ENCODE peak calls at places on chromosomes 1 and 21, in nine cellular contexts. Q is endodermal cell, V is heart right ventricle, I is upper lobe of right lung, H is cardiac muscle cell, M is SJCRH30, L is astrocyte, F is lower lobe of right lung, D is neuronal stem cell. T is an unnamed sample. For H3K4me1, the result is how much of the 10 kb centered on the place peaks cover.

GRCh38 chr1:28871631-28872401 is 42.6 kb upstream of the EPB41 start:
- DNase-seq in D (no peak), I (no peak), M (no peak), V (no peak), L (no peak), Q (no peak), H (no peak), F (no peak), T (no peak)

GRCh38 chr1:43452789-43453441 is 816 bp downstream of the HYI start:
- DNase-seq in H (peak), F (no peak), V (no peak), Q (peak), I (no peak), M (no peak), L (peak), D (peak), T (peak)

GRCh38 chr1:21811875-21812305 is at the start of gene LDLRAD2:
- DNase-seq in F (no peak), I (no peak), Q (peak), H (peak), D (no peak), L (no peak), V (no peak), M (no peak), T (no peak)

GRCh38 chr21:16302851-16303282 is 573.1 kb downstream of the USP25 start:
- DNase-seq in Q (no peak), D (no peak), M (peak), F (no peak), I (no peak), V (peak), L (peak), H (peak), T (peak)

GRCh38 chr21:37072239-37072987 is 458 bp downstream of the PIGP start:
- DNase-seq in F (no peak), L (peak), H (no peak), V (peak), I (peak), Q (no peak), D (no peak), M (no peak), T (peak)

GRCh38 chr1:174448964-174449363 is 1.2 kb downstream of the GPR52 start:
- DNase-seq in Q (no peak), M (no peak), L (peak), H (peak), D (no peak), V (no peak), I (no peak), F (no peak), T (no peak)

GRCh38 chr1:234186037-234186688 is 187.1 kb upstream of the COA6 start:
- DNase-seq in D (no peak), V (no peak), H (peak), L (peak), F (no peak), Q (peak), I (no peak), M (no peak), T (no peak)

GRCh38 chr1:226738995-226739695 is at the start of gene ITPKB:
- DNase-seq in D (no peak), M (peak), V (peak), I (peak), H (peak), F (peak), L (peak), Q (no peak), T (peak)

GRCh38 chr1:178341218-178341956 is 155.4 kb downstream of the CLEC20A start:
- DNase-seq in M (peak), I (peak), V (peak), F (peak), D (peak), H (peak), L (peak), Q (peak), T (peak)

DNA sequence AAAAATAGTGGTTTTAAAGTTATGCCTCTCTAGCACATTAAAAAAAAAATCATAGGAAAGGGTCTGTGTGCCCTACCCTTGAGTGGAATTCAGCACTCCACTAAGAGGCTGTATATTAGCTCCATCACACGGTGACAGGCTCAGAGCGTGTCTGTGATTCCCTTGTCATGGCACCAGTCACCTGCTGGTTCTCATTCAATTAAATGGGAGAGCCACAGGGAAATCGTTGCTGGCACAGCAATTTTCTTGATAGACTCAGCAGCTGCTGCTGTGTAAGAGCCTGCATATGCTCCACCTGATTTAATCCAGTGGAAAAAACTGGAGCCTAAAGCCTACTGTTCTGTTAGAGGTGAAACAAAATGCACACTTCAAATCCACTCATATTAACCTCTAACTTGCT is 9.5 kb downstream of the ATP6V1G3 start:
- DNase-seq in L (no peak), D (no peak), F (no peak), H (no peak), Q (no peak), I (no peak), V (no peak), M (peak), T (no peak)
- H3K4me3 ChIP-seq in L (no peak), D (no peak), F (no peak), H (no peak), Q (no peak), I (no peak), V (no peak), M (no peak), T (no peak)

DNA sequence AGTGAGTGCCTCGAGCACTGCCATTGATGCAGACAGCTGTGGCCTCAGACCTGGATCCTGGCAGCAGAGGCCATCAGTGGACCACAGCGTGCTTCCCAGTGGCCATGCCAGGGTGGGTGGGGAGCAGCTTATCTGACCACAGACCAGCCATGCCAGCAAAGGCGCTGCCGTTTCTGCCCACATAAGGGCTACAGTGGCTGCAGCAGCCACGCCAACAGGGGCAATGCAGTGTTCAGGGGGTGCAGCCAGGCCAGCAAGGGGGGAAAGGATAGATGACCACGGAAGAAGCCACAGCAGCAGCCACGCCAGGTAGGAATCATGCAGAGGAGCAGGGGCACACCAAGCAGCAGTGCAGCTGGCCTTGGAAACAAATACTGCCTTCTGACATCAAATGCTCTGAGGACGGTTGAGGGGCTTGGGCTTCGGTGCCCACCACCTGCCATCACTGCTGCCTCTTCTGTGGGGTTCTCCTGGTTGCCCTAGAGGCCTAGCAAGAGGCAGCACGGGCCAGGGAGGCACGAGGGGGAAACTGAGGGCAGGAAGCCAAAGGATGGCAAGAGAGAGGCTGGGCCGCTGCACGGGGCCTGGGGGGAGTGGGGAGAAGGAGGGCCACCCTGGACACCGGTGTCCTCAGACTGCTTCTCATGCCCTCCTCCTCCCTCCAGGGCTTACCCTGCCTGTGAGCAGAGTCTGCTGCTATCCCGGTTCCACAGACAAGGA is 94.7 kb upstream of the RUNX3 start:
- DNase-seq in F (no peak), Q (no peak), V (no peak), D (no peak), H (no peak), L (no peak), M (no peak), I (no peak), T (no peak)
- H3K4me1 ChIP-seq in F (under half), Q (under half), V (under half), D (under half), H (under half), L (under half), M (under half), I (under half), T (under half)

DNA sequence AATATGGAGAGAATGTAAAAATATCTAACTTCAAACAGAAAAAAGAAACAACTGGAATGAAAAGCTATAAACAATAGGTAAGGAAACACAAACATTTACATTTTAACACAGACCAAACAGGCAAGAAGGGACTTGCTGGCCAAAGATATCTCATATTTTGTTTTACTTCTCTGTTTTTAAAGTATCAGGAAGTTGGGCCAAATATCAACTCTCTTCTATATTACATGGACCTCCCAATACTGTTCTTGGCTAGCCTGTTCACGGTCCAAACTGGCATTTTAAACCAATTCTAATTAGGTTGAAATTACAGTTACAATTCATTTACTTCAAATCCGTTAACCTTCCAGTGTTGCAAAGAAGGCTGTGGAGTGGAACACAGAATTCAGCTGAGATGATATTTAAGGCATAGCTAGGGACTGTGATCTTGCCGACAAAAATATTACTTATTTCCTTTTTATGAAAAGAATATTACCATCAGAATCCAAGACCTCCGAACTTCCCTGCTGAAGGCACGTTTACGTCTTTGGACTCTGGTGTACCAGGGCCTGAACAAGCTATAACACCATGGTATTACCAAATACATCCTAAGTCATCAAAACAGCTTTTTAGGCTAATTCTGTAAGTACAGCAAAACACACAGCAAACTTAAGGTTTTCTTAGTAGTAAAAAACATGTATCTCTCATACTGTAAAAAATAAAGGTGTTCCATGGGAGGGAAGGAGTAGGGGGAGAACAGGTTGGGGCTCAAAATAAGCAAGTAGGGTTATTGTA is 165.4 kb downstream of the RUNX1 start:
- DNase-seq in I (no peak), V (no peak), D (no peak), Q (no peak), H (peak), L (no peak), F (no peak), M (no peak), T (no peak)
- H3K4me3 ChIP-seq in I (peak), V (peak), D (no peak), Q (no peak), H (no peak), L (peak), F (peak), M (peak), T (peak)

GRCh38 chr1:86421601-86422280 is 2.2 kb upstream of the CLCA2 start:
- DNase-seq in H (peak), L (peak), Q (no peak), D (no peak), I (no peak), M (no peak), V (no peak), F (no peak), T (no peak)
- H3K4me1 ChIP-seq in H (under half), L (under half), Q (under half), D (under half), I (under half), M (under half), V (under half), F (under half), T (under half)

GRCh38 chr1:34792868-34793727 is at the start of gene GJA4:
- DNase-seq in F (no peak), H (no peak), V (peak), I (no peak), L (no peak), D (no peak), M (no peak), Q (peak), T (peak)

GRCh38 chr1:34794790-34795180 is 2.0 kb downstream of the GJA4 start:
- DNase-seq in L (no peak), D (no peak), H (no peak), F (no peak), M (no peak), I (no peak), Q (no peak), V (no peak), T (no peak)

GRCh38 chr1:34795916-34796315 is 3.1 kb downstream of the GJA4 start:
- DNase-seq in Q (no peak), H (no peak), M (no peak), V (no peak), F (no peak), D (no peak), I (no peak), L (no peak), T (no peak)

GRCh38 chr1:34792424-34792823 is 375 bp upstream of the GJA4 start:
- DNase-seq in L (no peak), F (no peak), Q (no peak), D (no peak), V (no peak), I (no peak), M (no peak), H (no peak), T (no peak)

DNA sequence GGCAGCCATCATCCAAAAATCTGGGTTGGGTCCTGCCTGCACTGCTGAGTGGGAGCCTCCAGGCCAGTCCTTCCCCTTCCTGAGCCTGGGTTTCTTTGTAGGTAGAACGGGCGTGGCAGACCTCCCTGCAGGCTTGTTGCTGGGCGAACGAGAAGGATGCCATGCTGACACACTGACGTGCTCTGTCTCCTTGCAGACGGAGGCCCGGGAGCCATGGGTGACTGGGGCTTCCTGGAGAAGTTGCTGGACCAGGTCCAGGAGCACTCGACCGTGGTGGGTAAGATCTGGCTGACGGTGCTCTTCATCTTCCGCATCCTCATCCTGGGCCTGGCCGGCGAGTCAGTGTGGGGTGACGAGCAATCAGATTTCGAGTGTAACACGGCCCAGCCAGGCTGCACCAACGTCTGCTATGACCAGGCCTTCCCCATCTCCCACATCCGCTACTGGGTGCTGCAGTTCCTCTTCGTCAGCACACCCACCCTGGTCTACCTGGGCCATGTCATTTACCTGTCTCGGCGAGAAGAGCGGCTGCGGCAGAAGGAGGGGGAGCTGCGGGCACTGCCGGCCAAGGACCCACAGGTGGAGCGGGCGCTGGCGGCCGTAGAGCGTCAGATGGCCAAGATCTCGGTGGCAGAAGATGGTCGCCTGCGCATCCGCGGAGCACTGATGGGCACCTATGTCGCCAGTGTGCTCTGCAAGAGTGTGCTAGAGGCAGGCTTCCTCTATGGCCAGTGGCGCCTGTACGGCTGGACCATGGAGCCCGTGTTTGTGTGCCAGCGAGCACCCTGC is 1.4 kb downstream of the GJA4 start:
- DNase-seq in V (no peak), L (no peak), D (no peak), F (no peak), Q (no peak), H (no peak), M (no peak), I (no peak), T (no peak)
- H3K4me3 ChIP-seq in V (peak), L (no peak), D (no peak), F (peak), Q (no peak), H (no peak), M (no peak), I (peak), T (peak)

DNA sequence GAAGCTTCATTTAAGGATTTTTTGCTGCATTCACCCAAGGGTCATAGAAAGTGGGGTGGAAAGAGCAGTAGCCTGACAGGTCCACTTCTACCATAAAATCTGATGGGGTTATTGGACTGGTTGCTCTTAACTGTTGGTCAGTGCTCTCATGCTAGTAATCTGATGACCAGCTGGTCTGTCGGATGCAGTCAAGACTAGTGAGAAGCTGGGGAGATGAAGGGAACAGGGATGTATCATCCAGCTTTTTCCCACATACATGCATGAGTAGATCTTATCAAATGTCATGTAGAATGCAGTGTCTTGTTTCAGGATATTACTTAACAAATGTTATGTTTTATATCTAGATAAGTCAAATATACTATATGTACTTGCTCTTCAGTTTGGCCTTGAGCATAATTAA is 11.1 kb downstream of the ATP1B1 start:
- DNase-seq in I (no peak), M (no peak), D (no peak), Q (no peak), L (no peak), H (no peak), F (no peak), V (no peak), T (no peak)
- H3K4me1 ChIP-seq in I (under half), M (under half), D (under half), Q (under half), L (under half), H (half or more), F (under half), V (under half), T (under half)